ENCODE peak calls at places on chromosomes 11 and 22, in nine cellular contexts. One of them, this sample, is unnamed.
A peak's percentile ranks its signal among the peaks of the same experiment; 100 is the strongest.

GRCh38 chr22:22552630-22553029 is 6.4 kb downstream of the PRAME start:
- DNase-seq in activated CD8-positive, alpha-beta memory T cell treated with anti-CD3 and anti-CD28 coated beads, Interleukin-2, amount 50 U/mL, for 4 hours: no peak
- DNase-seq in Caco-2: peak; percentile 44
- DNase-seq in right cardiac atrium: no peak
- DNase-seq in GM12865: peak; percentile 15
- DNase-seq in activated T-cell treated with anti-CD3 and anti-CD28 coated beads for 48 hours: no peak
- DNase-seq in endothelial cell: peak; percentile 24
- DNase-seq in NAMALWA: no peak
- DNase-seq in left colon: no peak
- DNase-seq in this sample: no peak

GRCh38 chr11:114232400-114233070 is 63.7 kb upstream of the NNMT start:
- DNase-seq in activated CD8-positive, alpha-beta memory T cell treated with anti-CD3 and anti-CD28 coated beads, Interleukin-2, amount 50 U/mL, for 4 hours: no peak
- DNase-seq in Caco-2: no peak
- DNase-seq in right cardiac atrium: no peak
- DNase-seq in GM12865: no peak
- DNase-seq in activated T-cell treated with anti-CD3 and anti-CD28 coated beads for 48 hours: no peak
- DNase-seq in endothelial cell: no peak
- DNase-seq in NAMALWA: no peak
- DNase-seq in left colon: peak; percentile 54
- DNase-seq in this sample: no peak

GRCh38 chr11:30106222-30106621 is 89.4 kb upstream of the KCNA4 start:
- DNase-seq in activated CD8-positive, alpha-beta memory T cell treated with anti-CD3 and anti-CD28 coated beads, Interleukin-2, amount 50 U/mL, for 4 hours: no peak
- DNase-seq in Caco-2: no peak
- DNase-seq in right cardiac atrium: no peak
- DNase-seq in GM12865: no peak
- DNase-seq in activated T-cell treated with anti-CD3 and anti-CD28 coated beads for 48 hours: no peak
- DNase-seq in endothelial cell: no peak
- DNase-seq in NAMALWA: no peak
- DNase-seq in left colon: no peak
- DNase-seq in this sample: no peak

GRCh38 chr11:103920449-103920848 is 116.0 kb upstream of the DDI1 start:
- DNase-seq in activated CD8-positive, alpha-beta memory T cell treated with anti-CD3 and anti-CD28 coated beads, Interleukin-2, amount 50 U/mL, for 4 hours: no peak
- DNase-seq in Caco-2: no peak
- DNase-seq in right cardiac atrium: no peak
- DNase-seq in GM12865: peak; percentile 26
- DNase-seq in activated T-cell treated with anti-CD3 and anti-CD28 coated beads for 48 hours: no peak
- DNase-seq in endothelial cell: no peak
- DNase-seq in NAMALWA: no peak
- DNase-seq in left colon: no peak
- DNase-seq in this sample: no peak

GRCh38 chr11:11845551-11845950 is 3.8 kb downstream of the USP47 start:
- DNase-seq in activated CD8-positive, alpha-beta memory T cell treated with anti-CD3 and anti-CD28 coated beads, Interleukin-2, amount 50 U/mL, for 4 hours: no peak
- DNase-seq in Caco-2: no peak
- DNase-seq in right cardiac atrium: no peak
- DNase-seq in GM12865: no peak
- DNase-seq in activated T-cell treated with anti-CD3 and anti-CD28 coated beads for 48 hours: no peak
- DNase-seq in endothelial cell: no peak
- DNase-seq in NAMALWA: no peak
- DNase-seq in left colon: no peak
- DNase-seq in this sample: no peak

GRCh38 chr11:111906680-111907079 is 4.9 kb downstream of the CRYAB start:
- DNase-seq in activated CD8-positive, alpha-beta memory T cell treated with anti-CD3 and anti-CD28 coated beads, Interleukin-2, amount 50 U/mL, for 4 hours: no peak
- DNase-seq in Caco-2: no peak
- DNase-seq in right cardiac atrium: no peak
- DNase-seq in GM12865: no peak
- DNase-seq in activated T-cell treated with anti-CD3 and anti-CD28 coated beads for 48 hours: no peak
- DNase-seq in endothelial cell: no peak
- DNase-seq in NAMALWA: no peak
- DNase-seq in left colon: no peak
- DNase-seq in this sample: no peak

GRCh38 chr11:57787920-57788716 is 26.5 kb downstream of the CTNND1 start:
- DNase-seq in activated CD8-positive, alpha-beta memory T cell treated with anti-CD3 and anti-CD28 coated beads, Interleukin-2, amount 50 U/mL, for 4 hours: no peak
- DNase-seq in Caco-2: peak; percentile 62
- DNase-seq in right cardiac atrium: no peak
- DNase-seq in GM12865: peak; percentile 73
- DNase-seq in activated T-cell treated with anti-CD3 and anti-CD28 coated beads for 48 hours: no peak
- DNase-seq in endothelial cell: no peak
- DNase-seq in NAMALWA: no peak
- DNase-seq in left colon: no peak
- DNase-seq in this sample: no peak

GRCh38 chr11:62105611-62106245 is 18.1 kb upstream of the INCENP start:
- DNase-seq in activated CD8-positive, alpha-beta memory T cell treated with anti-CD3 and anti-CD28 coated beads, Interleukin-2, amount 50 U/mL, for 4 hours: no peak
- DNase-seq in Caco-2: no peak
- DNase-seq in right cardiac atrium: no peak
- DNase-seq in GM12865: no peak
- DNase-seq in activated T-cell treated with anti-CD3 and anti-CD28 coated beads for 48 hours: no peak
- DNase-seq in endothelial cell: no peak
- DNase-seq in NAMALWA: no peak
- DNase-seq in left colon: no peak
- DNase-seq in this sample: no peak

GRCh38 chr22:43848366-43849171 is 13.7 kb downstream of the SULT4A1 start:
- DNase-seq in activated CD8-positive, alpha-beta memory T cell treated with anti-CD3 and anti-CD28 coated beads, Interleukin-2, amount 50 U/mL, for 4 hours: no peak
- DNase-seq in Caco-2: no peak
- DNase-seq in right cardiac atrium: no peak
- DNase-seq in GM12865: peak; percentile 19
- DNase-seq in activated T-cell treated with anti-CD3 and anti-CD28 coated beads for 48 hours: no peak
- DNase-seq in endothelial cell: peak; percentile 50
- DNase-seq in NAMALWA: no peak
- DNase-seq in left colon: no peak
- DNase-seq in this sample: no peak

GRCh38 chr11:39461065-39461464 is 1998.4 kb downstream of the LRRC4C start:
- DNase-seq in activated CD8-positive, alpha-beta memory T cell treated with anti-CD3 and anti-CD28 coated beads, Interleukin-2, amount 50 U/mL, for 4 hours: no peak
- DNase-seq in Caco-2: no peak
- DNase-seq in right cardiac atrium: no peak
- DNase-seq in GM12865: no peak
- DNase-seq in activated T-cell treated with anti-CD3 and anti-CD28 coated beads for 48 hours: no peak
- DNase-seq in endothelial cell: no peak
- DNase-seq in NAMALWA: no peak
- DNase-seq in left colon: no peak
- DNase-seq in this sample: no peak

GRCh38 chr22:37100589-37101127 is 8.9 kb downstream of the TMPRSS6 start:
- DNase-seq in activated CD8-positive, alpha-beta memory T cell treated with anti-CD3 and anti-CD28 coated beads, Interleukin-2, amount 50 U/mL, for 4 hours: no peak
- DNase-seq in Caco-2: no peak
- DNase-seq in right cardiac atrium: no peak
- DNase-seq in GM12865: peak; percentile 30
- DNase-seq in activated T-cell treated with anti-CD3 and anti-CD28 coated beads for 48 hours: no peak
- DNase-seq in endothelial cell: no peak
- DNase-seq in NAMALWA: peak; percentile 46
- DNase-seq in left colon: peak; percentile 38
- DNase-seq in this sample: no peak

GRCh38 chr11:8258289-8258688 is 5.4 kb downstream of the LMO1 start:
- DNase-seq in activated CD8-positive, alpha-beta memory T cell treated with anti-CD3 and anti-CD28 coated beads, Interleukin-2, amount 50 U/mL, for 4 hours: no peak
- DNase-seq in Caco-2: no peak
- DNase-seq in right cardiac atrium: no peak
- DNase-seq in GM12865: no peak
- DNase-seq in activated T-cell treated with anti-CD3 and anti-CD28 coated beads for 48 hours: no peak
- DNase-seq in endothelial cell: no peak
- DNase-seq in NAMALWA: no peak
- DNase-seq in left colon: no peak
- DNase-seq in this sample: no peak

GRCh38 chr11:128500488-128500887 is 86.9 kb downstream of the ETS1 start:
- DNase-seq in activated CD8-positive, alpha-beta memory T cell treated with anti-CD3 and anti-CD28 coated beads, Interleukin-2, amount 50 U/mL, for 4 hours: no peak
- DNase-seq in Caco-2: no peak
- DNase-seq in right cardiac atrium: no peak
- DNase-seq in GM12865: no peak
- DNase-seq in activated T-cell treated with anti-CD3 and anti-CD28 coated beads for 48 hours: no peak
- DNase-seq in endothelial cell: no peak
- DNase-seq in NAMALWA: no peak
- DNase-seq in left colon: no peak
- DNase-seq in this sample: no peak

GRCh38 chr11:76296731-76297130 is 84.2 kb downstream of the THAP12 start:
- DNase-seq in activated CD8-positive, alpha-beta memory T cell treated with anti-CD3 and anti-CD28 coated beads, Interleukin-2, amount 50 U/mL, for 4 hours: no peak
- DNase-seq in Caco-2: peak; percentile 33
- DNase-seq in right cardiac atrium: no peak
- DNase-seq in GM12865: no peak
- DNase-seq in activated T-cell treated with anti-CD3 and anti-CD28 coated beads for 48 hours: no peak
- DNase-seq in endothelial cell: no peak
- DNase-seq in NAMALWA: no peak
- DNase-seq in left colon: no peak
- DNase-seq in this sample: no peak

GRCh38 chr11:32343325-32344008 is 91.9 kb downstream of the WT1 start:
- DNase-seq in activated CD8-positive, alpha-beta memory T cell treated with anti-CD3 and anti-CD28 coated beads, Interleukin-2, amount 50 U/mL, for 4 hours: no peak
- DNase-seq in Caco-2: no peak
- DNase-seq in right cardiac atrium: no peak
- DNase-seq in GM12865: peak; percentile 9
- DNase-seq in activated T-cell treated with anti-CD3 and anti-CD28 coated beads for 48 hours: no peak
- DNase-seq in endothelial cell: no peak
- DNase-seq in NAMALWA: no peak
- DNase-seq in left colon: no peak
- DNase-seq in this sample: peak; percentile 45

This sample was measured in MM.1S.